ENCODE peak calls at places on chromosomes 4 and X, in four cellular contexts. P is adrenal gland, F is AG10803, K is sigmoid colon. B is an unnamed sample.

GRCh38 chr4:103032575-103032974 is 13.1 kb upstream of the SLC9B1 start:
- DNase-seq in P (peak; percentile 35), F (peak; percentile 17), K (no peak), B (no peak)

GRCh38 chr4:63430105-63430504 is 979.1 kb downstream of the TECRL start:
- DNase-seq in P (no peak), F (no peak), K (no peak), B (no peak)

GRCh38 chr4:99723555-99724450 is 66.2 kb upstream of the C4orf54 start:
- DNase-seq in P (peak; percentile 92), F (peak; percentile 25), K (peak; percentile 88), B (no peak)

GRCh38 chr4:100462206-100462605 is 55.6 kb downstream of the EMCN start:
- DNase-seq in P (no peak), F (peak; percentile 17), K (no peak), B (no peak)

GRCh38 chr4:24032371-24032989 is 142.6 kb upstream of the PPARGC1A start:
- DNase-seq in P (peak; percentile 16), F (peak; percentile 41), K (no peak), B (no peak)

GRCh38 chr4:185524888-185525863 is 10.1 kb downstream of the PDLIM3 start:
- DNase-seq in P (peak; percentile 19), F (no peak), K (no peak), B (no peak)

GRCh38 chr4:153634737-153635353 is 49.2 kb upstream of the TLR2 start:
- DNase-seq in P (no peak), F (peak; percentile 14), K (no peak), B (no peak)

GRCh38 chr4:87853108-87853507 is 20.3 kb downstream of the MEPE start:
- DNase-seq in P (no peak), F (peak; percentile 61), K (no peak), B (no peak)

GRCh38 chr4:126776361-126776760 is 856.4 kb upstream of the INTU start:
- DNase-seq in P (no peak), F (no peak), K (no peak), B (no peak)

GRCh38 chrX:9873952-9874351 is 87.7 kb downstream of the SHROOM2 start:
- DNase-seq in P (peak; percentile 66), F (no peak), K (no peak), B (no peak)

GRCh38 chr4:109424093-109424818 is 9.4 kb upstream of the SEC24B start:
- DNase-seq in P (peak; percentile 67), F (no peak), K (no peak), B (no peak)

GRCh38 chrX:2697306-2697705 is 6.2 kb downstream of the CD99 start:
- DNase-seq in P (no peak), F (no peak), K (no peak), B (no peak)

GRCh38 chr4:100041646-100042045 is 91.6 kb upstream of the H2AZ1 start:
- DNase-seq in P (no peak), F (no peak), K (no peak), B (no peak)

GRCh38 chr4:122481766-122482405 is 25.4 kb upstream of the IL2 start:
- DNase-seq in P (no peak), F (peak; percentile 62), K (no peak), B (no peak)

GRCh38 chr4:103076777-103077347 is 301 bp upstream of the SLC9B2 start:
- DNase-seq in P (no peak), F (no peak), K (no peak), B (no peak)

GRCh38 chr4:30863031-30863430 is 142.9 kb downstream of the PCDH7 start:
- DNase-seq in P (no peak), F (peak; percentile 8), K (no peak), B (no peak)

GRCh38 chr4:2619459-2619858 is 83.0 kb downstream of the FAM193A start:
- DNase-seq in P (no peak), F (no peak), K (peak; percentile 28), B (no peak)

GRCh38 chrX:46838482-46838857 is 1.6 kb downstream of the RP2 start:
- DNase-seq in P (no peak), F (no peak), K (no peak), B (no peak)

GRCh38 chr4:119479180-119479814 is 149.3 kb downstream of the PDE5A start:
- DNase-seq in P (no peak), F (no peak), K (no peak), B (no peak)

GRCh38 chr4:79576480-79576803 is 168.4 kb upstream of the GK2 start:
- DNase-seq in P (no peak), F (peak; percentile 21), K (no peak), B (no peak)

DNA sequence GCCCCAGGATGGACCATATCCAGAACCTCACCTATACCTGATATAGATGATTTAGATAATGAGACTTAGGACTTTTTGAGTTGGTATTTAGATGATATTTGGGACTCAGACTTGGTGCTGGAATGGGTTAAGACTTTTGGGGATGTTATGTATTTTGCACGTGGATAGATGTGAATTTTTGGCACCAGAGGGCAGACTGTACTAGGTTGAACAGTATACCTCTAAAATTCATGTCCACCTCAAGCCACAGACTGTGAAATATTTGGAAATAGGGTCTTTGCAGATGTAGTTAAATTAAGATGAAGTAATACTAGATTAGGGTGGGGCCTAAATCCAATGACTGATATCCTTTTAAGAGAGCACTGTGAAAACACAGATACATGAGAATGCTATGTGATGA is 15.6 kb downstream of the RBM41 start:
- DNase-seq in P (no peak), F (no peak), K (no peak), B (no peak)
- TF ChIP-seq CTCF in P (no peak), F (peak; percentile 14), K (no peak), B (no peak)

GRCh38 chr4:37430718-37431416 is 186.3 kb downstream of the NWD2 start:
- DNase-seq in P (no peak), F (no peak), K (no peak), B (no peak)

GRCh38 chr4:37429906-37430305 is 185.4 kb downstream of the NWD2 start:
- DNase-seq in P (no peak), F (no peak), K (no peak), B (no peak)

GRCh38 chr4:37438880-37439279 is 194.3 kb downstream of the NWD2 start:
- DNase-seq in P (no peak), F (no peak), K (no peak), B (no peak)

GRCh38 chr4:37431417-37431743 is 186.8 kb downstream of the NWD2 start:
- DNase-seq in P (no peak), F (no peak), K (no peak), B (no peak)

GRCh38 chr4:37434469-37434868 is 189.9 kb downstream of the NWD2 start:
- DNase-seq in P (no peak), F (peak; percentile 9), K (no peak), B (no peak)
- TF ChIP-seq CTCF in P (no peak), F (peak; percentile 21), K (no peak), B (no peak)

DNA sequence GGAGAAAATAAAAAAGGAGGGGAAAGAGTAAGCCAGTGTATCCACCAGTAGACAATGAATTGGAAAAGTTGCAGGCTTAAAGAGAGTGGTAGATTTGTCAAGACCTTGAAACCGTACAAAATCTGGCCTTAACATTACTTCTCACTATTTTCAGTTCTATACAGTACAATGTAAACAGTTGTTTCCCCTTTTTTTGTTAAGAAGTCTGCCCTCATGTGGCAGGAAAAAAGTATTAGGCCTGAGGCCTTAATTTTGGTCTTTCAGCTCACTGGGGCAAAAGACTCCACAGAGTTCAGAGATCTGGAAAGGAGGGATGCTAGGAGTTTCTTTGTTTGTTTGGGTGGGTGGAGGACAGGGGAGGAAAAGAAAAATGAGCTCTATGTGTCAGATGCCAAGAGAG is 92.8 kb upstream of the CCDC160 start:
- DNase-seq in P (no peak), F (no peak), K (no peak), B (no peak)
- TF ChIP-seq CTCF in P (no peak), F (peak; percentile 28), K (no peak), B (peak; percentile 21)

GRCh38 chr4:190121759-190122158 is 51.8 kb upstream of the DUX4 start:
- DNase-seq in P (no peak), F (no peak), K (no peak), B (no peak)
- TF ChIP-seq CTCF in P (no peak), F (no peak), K (no peak), B (no peak)

DNA sequence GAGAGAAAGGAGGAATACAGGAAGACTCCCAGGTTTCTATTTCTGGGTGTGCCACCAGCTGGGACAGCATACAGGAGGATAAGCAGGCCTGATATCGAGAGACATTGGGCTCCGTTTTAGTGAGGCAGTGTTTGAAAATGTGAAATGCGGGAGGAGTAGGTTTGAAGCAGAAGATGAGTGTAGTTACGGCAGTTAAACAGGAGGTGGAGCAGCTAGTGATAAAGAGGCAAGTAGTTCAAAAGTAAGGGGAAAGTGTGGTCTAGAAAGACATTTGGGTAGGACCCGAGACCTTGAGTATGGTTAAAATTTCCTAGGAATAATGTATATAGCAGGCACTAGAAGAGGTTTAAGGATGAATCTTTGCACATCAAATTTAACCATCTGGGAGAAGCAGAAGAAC is 42.4 kb downstream of the DCUN1D4 start:
- DNase-seq in P (no peak), F (peak; percentile 38), K (no peak), B (no peak)
- TF ChIP-seq CTCF in P (no peak), F (peak; percentile 63), K (peak; percentile 9), B (peak; percentile 23)

B was measured in D721Med.